ENCODE peak calls at places on chromosomes 11 and 22, in seven cellular contexts. One of them, this sample, is unnamed.

GRCh38 chr22:22508274-22509176 is at the start of gene ZNF280B:
- DNase-seq in 8988T: no peak
- DNase-seq in stimulated activated CD8-positive, alpha-beta memory T cell treated with anti-CD3 and anti-CD28 coated beads, Interleukin-4, amount 100 ng/mL, for 1 hour: peak
- DNase-seq in iris pigment epithelial cell: peak
- DNase-seq in stimulated activated CD4-positive, alpha-beta T cell treated with anti-CD3 and anti-CD28 coated beads, Interleukin-1b, Interleukin-23, amount 100 ng/mL, for 1 hour: peak
- DNase-seq in OCI-LY7: peak
- DNase-seq in HFFc6: peak
- DNase-seq in this sample: peak

GRCh38 chr22:39215430-39216142 is 29.2 kb downstream of the PDGFB start:
- DNase-seq in 8988T: no peak
- DNase-seq in stimulated activated CD8-positive, alpha-beta memory T cell treated with anti-CD3 and anti-CD28 coated beads, Interleukin-4, amount 100 ng/mL, for 1 hour: no peak
- DNase-seq in iris pigment epithelial cell: no peak
- DNase-seq in stimulated activated CD4-positive, alpha-beta T cell treated with anti-CD3 and anti-CD28 coated beads, Interleukin-1b, Interleukin-23, amount 100 ng/mL, for 1 hour: no peak
- DNase-seq in OCI-LY7: peak
- DNase-seq in HFFc6: no peak
- DNase-seq in this sample: peak

GRCh38 chr11:74647831-74648230 is 55.4 kb downstream of the POLD3 start:
- DNase-seq in 8988T: no peak
- DNase-seq in stimulated activated CD8-positive, alpha-beta memory T cell treated with anti-CD3 and anti-CD28 coated beads, Interleukin-4, amount 100 ng/mL, for 1 hour: no peak
- DNase-seq in iris pigment epithelial cell: no peak
- DNase-seq in stimulated activated CD4-positive, alpha-beta T cell treated with anti-CD3 and anti-CD28 coated beads, Interleukin-1b, Interleukin-23, amount 100 ng/mL, for 1 hour: no peak
- DNase-seq in OCI-LY7: no peak
- DNase-seq in HFFc6: no peak
- DNase-seq in this sample: no peak

GRCh38 chr11:35483131-35483800 is 42.1 kb downstream of the PAMR1 start:
- DNase-seq in 8988T: no peak
- DNase-seq in stimulated activated CD8-positive, alpha-beta memory T cell treated with anti-CD3 and anti-CD28 coated beads, Interleukin-4, amount 100 ng/mL, for 1 hour: no peak
- DNase-seq in iris pigment epithelial cell: peak
- DNase-seq in stimulated activated CD4-positive, alpha-beta T cell treated with anti-CD3 and anti-CD28 coated beads, Interleukin-1b, Interleukin-23, amount 100 ng/mL, for 1 hour: no peak
- DNase-seq in OCI-LY7: no peak
- DNase-seq in HFFc6: peak
- DNase-seq in this sample: no peak

GRCh38 chr11:19889531-19889930 is 176.9 kb downstream of the NAV2 start:
- DNase-seq in 8988T: no peak
- DNase-seq in stimulated activated CD8-positive, alpha-beta memory T cell treated with anti-CD3 and anti-CD28 coated beads, Interleukin-4, amount 100 ng/mL, for 1 hour: no peak
- DNase-seq in iris pigment epithelial cell: peak
- DNase-seq in stimulated activated CD4-positive, alpha-beta T cell treated with anti-CD3 and anti-CD28 coated beads, Interleukin-1b, Interleukin-23, amount 100 ng/mL, for 1 hour: no peak
- DNase-seq in OCI-LY7: no peak
- DNase-seq in HFFc6: peak
- DNase-seq in this sample: no peak

GRCh38 chr11:68460741-68461283 is at the start of gene PPP6R3:
- DNase-seq in 8988T: no peak
- DNase-seq in stimulated activated CD8-positive, alpha-beta memory T cell treated with anti-CD3 and anti-CD28 coated beads, Interleukin-4, amount 100 ng/mL, for 1 hour: no peak
- DNase-seq in iris pigment epithelial cell: no peak
- DNase-seq in stimulated activated CD4-positive, alpha-beta T cell treated with anti-CD3 and anti-CD28 coated beads, Interleukin-1b, Interleukin-23, amount 100 ng/mL, for 1 hour: no peak
- DNase-seq in OCI-LY7: no peak
- DNase-seq in HFFc6: no peak
- DNase-seq in this sample: no peak

GRCh38 chr11:1943576-1943975 is 3.6 kb upstream of the MRPL23 start:
- DNase-seq in 8988T: peak
- DNase-seq in stimulated activated CD8-positive, alpha-beta memory T cell treated with anti-CD3 and anti-CD28 coated beads, Interleukin-4, amount 100 ng/mL, for 1 hour: no peak
- DNase-seq in iris pigment epithelial cell: no peak
- DNase-seq in stimulated activated CD4-positive, alpha-beta T cell treated with anti-CD3 and anti-CD28 coated beads, Interleukin-1b, Interleukin-23, amount 100 ng/mL, for 1 hour: no peak
- DNase-seq in OCI-LY7: no peak
- DNase-seq in HFFc6: no peak
- DNase-seq in this sample: peak

GRCh38 chr22:33028191-33028700 is 29.9 kb downstream of the SYN3 start:
- DNase-seq in 8988T: no peak
- DNase-seq in stimulated activated CD8-positive, alpha-beta memory T cell treated with anti-CD3 and anti-CD28 coated beads, Interleukin-4, amount 100 ng/mL, for 1 hour: no peak
- DNase-seq in iris pigment epithelial cell: no peak
- DNase-seq in stimulated activated CD4-positive, alpha-beta T cell treated with anti-CD3 and anti-CD28 coated beads, Interleukin-1b, Interleukin-23, amount 100 ng/mL, for 1 hour: no peak
- DNase-seq in OCI-LY7: no peak
- DNase-seq in HFFc6: no peak
- DNase-seq in this sample: no peak

GRCh38 chr22:40345271-40345670 is 1.0 kb upstream of the ADSL start:
- DNase-seq in 8988T: no peak
- DNase-seq in stimulated activated CD8-positive, alpha-beta memory T cell treated with anti-CD3 and anti-CD28 coated beads, Interleukin-4, amount 100 ng/mL, for 1 hour: no peak
- DNase-seq in iris pigment epithelial cell: peak
- DNase-seq in stimulated activated CD4-positive, alpha-beta T cell treated with anti-CD3 and anti-CD28 coated beads, Interleukin-1b, Interleukin-23, amount 100 ng/mL, for 1 hour: no peak
- DNase-seq in OCI-LY7: peak
- DNase-seq in HFFc6: no peak
- DNase-seq in this sample: peak

GRCh38 chr11:55895216-55895615 is 12.1 kb downstream of the TRIM51 start:
- DNase-seq in 8988T: no peak
- DNase-seq in stimulated activated CD8-positive, alpha-beta memory T cell treated with anti-CD3 and anti-CD28 coated beads, Interleukin-4, amount 100 ng/mL, for 1 hour: no peak
- DNase-seq in iris pigment epithelial cell: no peak
- DNase-seq in stimulated activated CD4-positive, alpha-beta T cell treated with anti-CD3 and anti-CD28 coated beads, Interleukin-1b, Interleukin-23, amount 100 ng/mL, for 1 hour: no peak
- DNase-seq in OCI-LY7: no peak
- DNase-seq in HFFc6: no peak
- DNase-seq in this sample: no peak

GRCh38 chr11:110763249-110764011 is 51.2 kb upstream of the ARHGAP20 start:
- DNase-seq in 8988T: no peak
- DNase-seq in stimulated activated CD8-positive, alpha-beta memory T cell treated with anti-CD3 and anti-CD28 coated beads, Interleukin-4, amount 100 ng/mL, for 1 hour: no peak
- DNase-seq in iris pigment epithelial cell: peak
- DNase-seq in stimulated activated CD4-positive, alpha-beta T cell treated with anti-CD3 and anti-CD28 coated beads, Interleukin-1b, Interleukin-23, amount 100 ng/mL, for 1 hour: no peak
- DNase-seq in OCI-LY7: no peak
- DNase-seq in HFFc6: peak
- DNase-seq in this sample: no peak